ENCODE peak calls at places on chromosomes 2 and 18, in ten cellular contexts. D is K562, E is Peyer's patch, H is body of pancreas, F is heart left ventricle, B is A549, K is upper lobe of left lung, Q is IMR-90, Y is uterus, P is prostate gland. U is an unnamed sample.

GRCh38 chr2:134235771-134236170 is 18.1 kb upstream of the MGAT5 start:
- DNase-seq in D (no peak), E (no peak), H (no peak), F (no peak), B (no peak), K (no peak), Q (peak), Y (no peak), P (no peak), U (no peak)

GRCh38 chr2:61670591-61671503 is 132.7 kb upstream of the XPO1 start:
- DNase-seq in D (peak), E (peak), H (peak), F (peak), B (peak), K (no peak), Q (peak), Y (peak), P (peak), U (no peak)

GRCh38 chr18:66867653-66868052 is 263.8 kb upstream of the CDH19 start:
- DNase-seq in D (no peak), E (no peak), H (no peak), F (no peak), B (no peak), K (no peak), Q (no peak), Y (no peak), P (no peak), U (no peak)

GRCh38 chr2:56286936-56287335 is 103.1 kb downstream of the CCDC85A start:
- DNase-seq in D (no peak), E (no peak), H (no peak), F (no peak), B (no peak), K (no peak), Q (no peak), Y (no peak), P (no peak), U (no peak)

GRCh38 chr18:56200381-56200831 is 438.0 kb downstream of the TXNL1 start:
- DNase-seq in D (no peak), E (no peak), H (no peak), F (no peak), B (peak), K (no peak), Q (peak), Y (no peak), P (no peak), U (peak)

GRCh38 chr2:216792222-216793001 is 67.5 kb downstream of the TNP1 start:
- DNase-seq in D (peak), E (no peak), H (peak), F (peak), B (no peak), K (no peak), Q (peak), Y (peak), P (no peak), U (no peak)

GRCh38 chr2:8667896-8668512 is 13.9 kb upstream of the ID2 start:
- DNase-seq in D (no peak), E (no peak), H (no peak), F (no peak), B (no peak), K (no peak), Q (no peak), Y (no peak), P (no peak), U (no peak)

GRCh38 chr2:234211797-234212196 is 161.3 kb downstream of the SPP2 start:
- DNase-seq in D (no peak), E (no peak), H (no peak), F (no peak), B (no peak), K (no peak), Q (no peak), Y (no peak), P (no peak), U (no peak)

GRCh38 chr2:231706731-231707624 is 1.3 kb upstream of the PTMA start:
- DNase-seq in D (peak), E (peak), H (peak), F (peak), B (peak), K (peak), Q (peak), Y (peak), P (peak), U (peak)

GRCh38 chr2:231708050-231708772 is at the start of gene PTMA:
- DNase-seq in D (peak), E (peak), H (peak), F (peak), B (peak), K (peak), Q (peak), Y (peak), P (peak), U (peak)

GRCh38 chr2:231708773-231709635 is 679 bp downstream of the PTMA start:
- DNase-seq in D (peak), E (peak), H (peak), F (peak), B (peak), K (peak), Q (peak), Y (peak), P (peak), U (no peak)

GRCh38 chr2:231709636-231709980 is 1.3 kb downstream of the PTMA start:
- DNase-seq in D (peak), E (peak), H (peak), F (peak), B (peak), K (no peak), Q (no peak), Y (peak), P (peak), U (no peak)

GRCh38 chr2:231707625-231708049 is 688 bp upstream of the PTMA start:
- DNase-seq in D (peak), E (no peak), H (no peak), F (no peak), B (peak), K (no peak), Q (no peak), Y (no peak), P (peak), U (no peak)
- TF ChIP-seq POLR2A in D (no peak), E (peak), H (no peak), F (no peak), B (peak), K (peak), Q (no peak), Y (peak), P (peak), U (peak)

DNA sequence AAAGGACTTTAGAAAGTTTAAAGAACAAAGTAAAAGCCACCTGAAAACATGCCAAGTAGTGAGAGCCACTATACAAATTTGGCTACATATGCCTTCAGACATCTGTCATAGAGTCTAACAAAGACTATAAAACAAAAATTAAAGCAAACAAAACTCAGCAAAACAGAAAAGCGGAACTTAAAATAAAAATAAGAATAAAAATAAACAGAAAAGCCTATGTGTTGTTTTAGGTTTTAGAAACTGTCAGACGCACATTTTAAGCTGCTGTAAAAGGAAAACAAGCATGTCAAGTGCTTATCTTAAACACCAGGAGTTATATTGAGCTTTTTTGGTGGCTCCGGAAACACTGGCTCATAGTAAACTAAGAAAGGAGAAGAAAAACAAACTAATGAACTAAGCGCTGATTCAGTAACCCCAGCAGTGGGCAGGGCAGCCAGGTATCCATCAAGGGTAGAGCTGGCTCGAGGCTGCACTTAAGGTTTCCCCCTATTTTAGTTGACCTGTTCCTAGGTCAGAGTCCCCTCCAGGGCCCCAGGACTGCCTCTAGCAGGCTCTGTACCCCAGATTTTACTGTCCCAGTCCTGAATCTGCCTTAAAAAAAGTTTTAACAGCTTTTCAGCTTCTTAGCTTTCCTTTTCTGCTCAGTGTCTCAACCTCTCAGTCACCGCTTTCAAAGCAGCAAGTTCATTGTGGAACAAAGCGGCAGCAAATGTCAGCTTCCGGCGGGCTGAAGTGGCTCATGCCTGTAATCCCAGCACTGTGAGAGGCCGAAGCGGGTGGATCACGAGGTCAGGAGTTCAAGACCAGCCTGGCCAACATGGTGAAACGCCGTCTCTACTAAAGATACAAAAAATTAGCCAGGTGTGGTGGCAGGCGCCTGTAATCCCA is 15.3 kb upstream of the RMC1 start:
- DNase-seq in D (peak), E (peak), H (no peak), F (no peak), B (no peak), K (no peak), Q (peak), Y (no peak), P (no peak), U (no peak)
- TF ChIP-seq POLR2A in D (peak), E (no peak), H (no peak), F (no peak), B (no peak), K (no peak), Q (no peak), Y (no peak), P (no peak), U (no peak)

DNA sequence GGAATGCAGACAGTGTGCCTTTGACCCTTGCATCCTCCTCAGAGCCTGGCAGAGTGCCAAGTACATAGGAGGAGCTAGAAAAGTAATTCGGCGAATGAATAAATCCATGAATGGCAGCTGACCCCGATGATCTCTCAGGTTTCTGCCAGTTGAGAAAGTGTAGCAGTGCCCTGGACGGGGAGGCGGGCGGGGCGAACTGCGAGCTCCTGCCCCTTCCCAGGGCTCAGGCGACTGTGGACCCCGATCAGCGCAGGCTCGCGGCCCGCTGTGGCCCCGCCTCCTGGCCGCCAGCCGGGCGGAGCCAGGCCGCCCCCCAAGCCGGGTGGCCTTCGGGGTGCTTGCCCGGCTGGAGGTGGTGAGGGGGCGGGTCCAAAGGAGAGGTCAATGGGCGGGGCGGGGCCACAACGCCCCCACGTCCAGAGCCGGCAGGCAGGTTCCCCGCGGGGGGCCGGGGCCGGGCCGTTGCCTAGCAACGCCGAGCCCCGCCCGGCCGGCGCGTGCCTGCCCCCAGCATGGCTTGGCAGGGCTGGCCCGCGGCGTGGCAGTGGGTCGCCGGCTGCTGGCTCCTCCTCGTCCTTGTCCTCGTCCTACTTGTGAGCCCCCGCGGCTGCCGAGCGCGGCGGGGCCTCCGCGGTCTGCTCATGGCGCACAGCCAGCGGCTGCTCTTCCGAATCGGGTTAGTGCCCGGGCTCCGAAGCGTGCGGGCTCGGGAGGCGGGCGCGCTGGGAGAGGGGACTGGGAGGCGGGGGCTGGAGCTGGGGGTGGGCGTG is 30.6 kb upstream of the TMBIM1 start:
- DNase-seq in D (peak), E (peak), H (peak), F (peak), B (peak), K (peak), Q (peak), Y (peak), P (peak), U (peak)
- TF ChIP-seq POLR2A in D (peak), E (peak), H (peak), F (no peak), B (peak), K (no peak), Q (no peak), Y (peak), P (peak), U (peak)

GRCh38 chr18:54209471-54210180 is 14.8 kb downstream of the MBD2 start:
- DNase-seq in D (no peak), E (no peak), H (no peak), F (no peak), B (no peak), K (no peak), Q (peak), Y (no peak), P (no peak), U (no peak)
- TF ChIP-seq POLR2A in D (no peak), E (no peak), H (no peak), F (no peak), B (no peak), K (no peak), Q (no peak), Y (no peak), P (no peak), U (no peak)

GRCh38 chr2:135874966-135875365 is 1.3 kb downstream of the MCM6 start:
- DNase-seq in D (peak), E (no peak), H (no peak), F (no peak), B (no peak), K (no peak), Q (no peak), Y (no peak), P (no peak), U (no peak)

GRCh38 chr2:135876066-135876711 is at the start of gene MCM6:
- DNase-seq in D (peak), E (peak), H (peak), F (peak), B (peak), K (peak), Q (peak), Y (peak), P (peak), U (peak)

GRCh38 chr2:135870571-135870970 is 5.7 kb downstream of the MCM6 start:
- DNase-seq in D (no peak), E (no peak), H (no peak), F (no peak), B (no peak), K (no peak), Q (no peak), Y (no peak), P (no peak), U (no peak)

GRCh38 chr2:135875491-135876065 is 665 bp downstream of the MCM6 start:
- DNase-seq in D (peak), E (peak), H (peak), F (peak), B (peak), K (peak), Q (peak), Y (peak), P (peak), U (peak)
- TF ChIP-seq POLR2A in D (no peak), E (no peak), H (no peak), F (no peak), B (no peak), K (no peak), Q (no peak), Y (no peak), P (no peak), U (peak)

GRCh38 chr2:166494140-166494544 is at the start of gene SCN7A:
- DNase-seq in D (peak), E (peak), H (peak), F (peak), B (no peak), K (peak), Q (peak), Y (peak), P (peak), U (peak)
- TF ChIP-seq POLR2A in D (no peak), E (no peak), H (no peak), F (no peak), B (no peak), K (no peak), Q (no peak), Y (no peak), P (no peak), U (no peak)

DNA sequence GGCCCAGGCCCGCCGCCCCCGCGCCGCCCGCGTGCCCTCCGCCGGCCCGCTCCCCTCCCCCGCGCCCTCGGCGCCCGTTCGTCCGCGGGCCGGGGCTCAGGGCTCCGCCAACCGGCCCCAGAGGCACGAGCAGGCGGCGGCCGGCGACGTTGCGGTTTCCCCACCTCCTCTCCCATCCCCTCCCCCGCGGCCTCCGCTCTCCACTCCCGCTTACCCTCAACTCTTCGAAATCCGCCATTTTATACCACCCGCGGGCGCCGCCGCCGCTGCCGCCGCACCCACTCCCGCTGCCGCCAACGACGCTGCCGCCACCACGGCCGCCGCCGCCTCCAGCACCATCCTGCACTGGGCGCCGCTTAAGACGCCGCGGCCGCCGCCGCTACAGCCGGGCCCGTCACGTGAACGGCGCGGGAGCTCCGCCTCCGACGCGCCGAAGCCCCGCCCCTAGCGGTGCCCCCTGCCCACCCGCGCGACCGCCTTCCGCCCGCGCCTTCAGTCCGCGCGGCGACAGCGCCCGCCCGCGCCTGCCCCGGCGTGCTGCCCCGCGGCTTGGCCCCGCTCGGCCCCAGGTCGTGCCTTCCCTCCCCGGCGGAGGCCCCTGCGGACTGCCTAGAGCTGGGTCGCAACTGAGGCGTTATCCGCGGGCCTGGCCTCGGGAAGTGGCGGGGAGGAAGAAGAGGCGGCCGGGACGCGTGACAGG is at the start of the genes KATNAL2 and PIAS2:
- DNase-seq in D (peak), E (peak), H (peak), F (peak), B (peak), K (peak), Q (peak), Y (peak), P (peak), U (peak)
- TF ChIP-seq POLR2A in D (peak), E (peak), H (peak), F (peak), B (peak), K (peak), Q (peak), Y (peak), P (peak), U (peak)

DNA sequence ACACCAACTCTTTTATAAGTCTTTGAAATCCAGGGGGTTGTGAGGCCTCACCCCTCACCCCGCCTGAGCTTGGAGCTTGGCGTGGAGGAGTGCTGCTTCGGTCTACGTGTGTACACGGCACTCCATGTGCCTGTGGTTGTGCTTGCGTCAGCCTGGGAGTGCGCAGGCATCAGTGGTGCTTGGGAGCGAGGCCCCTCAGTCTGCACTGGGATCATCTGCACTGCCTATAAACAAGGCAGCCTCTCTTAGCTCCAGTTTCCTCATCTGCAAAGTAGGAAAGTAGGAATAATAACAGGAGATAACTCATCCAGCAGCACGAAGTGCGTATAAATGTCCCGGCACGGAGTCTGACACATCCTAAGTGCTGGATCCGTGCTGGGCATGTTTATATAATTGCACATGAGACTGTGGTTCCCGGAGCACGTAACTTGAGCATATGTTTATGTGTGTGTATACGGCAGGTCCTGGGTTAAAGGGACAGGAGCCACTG is 1.2 kb downstream of the GYPC start:
- DNase-seq in D (peak), E (peak), H (peak), F (peak), B (no peak), K (no peak), Q (peak), Y (peak), P (no peak), U (peak)
- TF ChIP-seq POLR2A in D (peak), E (peak), H (peak), F (no peak), B (no peak), K (peak), Q (no peak), Y (peak), P (no peak), U (no peak)

GRCh38 chr2:85504434-85505261 is 34.3 kb upstream of the MAT2A start:
- DNase-seq in D (peak), E (peak), H (peak), F (peak), B (peak), K (no peak), Q (peak), Y (peak), P (peak), U (peak)
- TF ChIP-seq POLR2A in D (no peak), E (no peak), H (no peak), F (no peak), B (no peak), K (no peak), Q (no peak), Y (no peak), P (no peak), U (no peak)

U was measured in H54.